ENCODE peak calls at places on chromosomes 11 and 22, in ten cellular contexts. One of them, this sample, is unnamed.

GRCh38 chr22:45240810-45241631 is at the start of gene KIAA0930:
- DNase-seq in stimulated activated CD8-positive, alpha-beta memory T cell treated with anti-CD3 and anti-CD28 coated beads, Interleukin-15, amount 100 ng/mL, for 24 hours: peak
- DNase-seq in stimulated activated CD4-positive, alpha-beta T cell treated with anti-CD3 and anti-CD28 coated beads, Interleukin-2, amount 100 ng/mL, for 48 hours: peak
- DNase-seq in HEK293T: peak
- DNase-seq in cardiac muscle cell: peak
- DNase-seq in transverse colon: peak
- DNase-seq in retinal pigment epithelial cell: no peak
- DNase-seq in fibroblast of the conjunctiva: peak
- DNase-seq in choroid plexus epithelial cell: peak
- DNase-seq in amniotic stem cell: peak
- DNase-seq in this sample: no peak

GRCh38 chr11:47946682-47947575 is 33.4 kb upstream of the PTPRJ start:
- DNase-seq in stimulated activated CD8-positive, alpha-beta memory T cell treated with anti-CD3 and anti-CD28 coated beads, Interleukin-15, amount 100 ng/mL, for 24 hours: no peak
- DNase-seq in stimulated activated CD4-positive, alpha-beta T cell treated with anti-CD3 and anti-CD28 coated beads, Interleukin-2, amount 100 ng/mL, for 48 hours: no peak
- DNase-seq in HEK293T: peak
- DNase-seq in cardiac muscle cell: no peak
- DNase-seq in transverse colon: peak
- DNase-seq in retinal pigment epithelial cell: peak
- DNase-seq in fibroblast of the conjunctiva: peak
- DNase-seq in choroid plexus epithelial cell: peak
- DNase-seq in amniotic stem cell: peak
- DNase-seq in this sample: peak

GRCh38 chr11:61022311-61023085 is 51.0 kb downstream of the CD6 start:
- DNase-seq in stimulated activated CD8-positive, alpha-beta memory T cell treated with anti-CD3 and anti-CD28 coated beads, Interleukin-15, amount 100 ng/mL, for 24 hours: no peak
- DNase-seq in stimulated activated CD4-positive, alpha-beta T cell treated with anti-CD3 and anti-CD28 coated beads, Interleukin-2, amount 100 ng/mL, for 48 hours: no peak
- DNase-seq in HEK293T: no peak
- DNase-seq in cardiac muscle cell: no peak
- DNase-seq in transverse colon: no peak
- DNase-seq in retinal pigment epithelial cell: no peak
- DNase-seq in fibroblast of the conjunctiva: no peak
- DNase-seq in choroid plexus epithelial cell: no peak
- DNase-seq in amniotic stem cell: no peak
- DNase-seq in this sample: no peak

GRCh38 chr22:36411589-36412258 is 24.0 kb upstream of the MYH9 start:
- DNase-seq in stimulated activated CD8-positive, alpha-beta memory T cell treated with anti-CD3 and anti-CD28 coated beads, Interleukin-15, amount 100 ng/mL, for 24 hours: no peak
- DNase-seq in stimulated activated CD4-positive, alpha-beta T cell treated with anti-CD3 and anti-CD28 coated beads, Interleukin-2, amount 100 ng/mL, for 48 hours: peak
- DNase-seq in HEK293T: no peak
- DNase-seq in cardiac muscle cell: no peak
- DNase-seq in transverse colon: peak
- DNase-seq in retinal pigment epithelial cell: no peak
- DNase-seq in fibroblast of the conjunctiva: no peak
- DNase-seq in choroid plexus epithelial cell: no peak
- DNase-seq in amniotic stem cell: no peak
- DNase-seq in this sample: no peak

GRCh38 chr22:44448271-44448780 is 49.7 kb downstream of the RTL6 start:
- DNase-seq in stimulated activated CD8-positive, alpha-beta memory T cell treated with anti-CD3 and anti-CD28 coated beads, Interleukin-15, amount 100 ng/mL, for 24 hours: no peak
- DNase-seq in stimulated activated CD4-positive, alpha-beta T cell treated with anti-CD3 and anti-CD28 coated beads, Interleukin-2, amount 100 ng/mL, for 48 hours: no peak
- DNase-seq in HEK293T: no peak
- DNase-seq in cardiac muscle cell: no peak
- DNase-seq in transverse colon: peak
- DNase-seq in retinal pigment epithelial cell: peak
- DNase-seq in fibroblast of the conjunctiva: peak
- DNase-seq in choroid plexus epithelial cell: peak
- DNase-seq in amniotic stem cell: peak
- DNase-seq in this sample: peak

GRCh38 chr11:14314127-14314526 is 44.9 kb downstream of the RRAS2 start:
- DNase-seq in stimulated activated CD8-positive, alpha-beta memory T cell treated with anti-CD3 and anti-CD28 coated beads, Interleukin-15, amount 100 ng/mL, for 24 hours: no peak
- DNase-seq in stimulated activated CD4-positive, alpha-beta T cell treated with anti-CD3 and anti-CD28 coated beads, Interleukin-2, amount 100 ng/mL, for 48 hours: no peak
- DNase-seq in HEK293T: no peak
- DNase-seq in cardiac muscle cell: no peak
- DNase-seq in transverse colon: no peak
- DNase-seq in retinal pigment epithelial cell: no peak
- DNase-seq in fibroblast of the conjunctiva: no peak
- DNase-seq in choroid plexus epithelial cell: no peak
- DNase-seq in amniotic stem cell: no peak
- DNase-seq in this sample: no peak

GRCh38 chr11:132058211-132058772 is 687.9 kb downstream of the NTM start:
- DNase-seq in stimulated activated CD8-positive, alpha-beta memory T cell treated with anti-CD3 and anti-CD28 coated beads, Interleukin-15, amount 100 ng/mL, for 24 hours: no peak
- DNase-seq in stimulated activated CD4-positive, alpha-beta T cell treated with anti-CD3 and anti-CD28 coated beads, Interleukin-2, amount 100 ng/mL, for 48 hours: no peak
- DNase-seq in HEK293T: no peak
- DNase-seq in cardiac muscle cell: no peak
- DNase-seq in transverse colon: peak
- DNase-seq in retinal pigment epithelial cell: no peak
- DNase-seq in fibroblast of the conjunctiva: no peak
- DNase-seq in choroid plexus epithelial cell: peak
- DNase-seq in amniotic stem cell: no peak
- DNase-seq in this sample: no peak

GRCh38 chr11:76270387-76270786 is 64.1 kb upstream of the WNT11 start:
- DNase-seq in stimulated activated CD8-positive, alpha-beta memory T cell treated with anti-CD3 and anti-CD28 coated beads, Interleukin-15, amount 100 ng/mL, for 24 hours: no peak
- DNase-seq in stimulated activated CD4-positive, alpha-beta T cell treated with anti-CD3 and anti-CD28 coated beads, Interleukin-2, amount 100 ng/mL, for 48 hours: no peak
- DNase-seq in HEK293T: no peak
- DNase-seq in cardiac muscle cell: no peak
- DNase-seq in transverse colon: no peak
- DNase-seq in retinal pigment epithelial cell: peak
- DNase-seq in fibroblast of the conjunctiva: peak
- DNase-seq in choroid plexus epithelial cell: peak
- DNase-seq in amniotic stem cell: no peak
- DNase-seq in this sample: no peak

GRCh38 chr22:23693979-23694680 is 3.3 kb downstream of the RGL4 start:
- DNase-seq in stimulated activated CD8-positive, alpha-beta memory T cell treated with anti-CD3 and anti-CD28 coated beads, Interleukin-15, amount 100 ng/mL, for 24 hours: no peak
- DNase-seq in stimulated activated CD4-positive, alpha-beta T cell treated with anti-CD3 and anti-CD28 coated beads, Interleukin-2, amount 100 ng/mL, for 48 hours: no peak
- DNase-seq in HEK293T: no peak
- DNase-seq in cardiac muscle cell: no peak
- DNase-seq in transverse colon: no peak
- DNase-seq in retinal pigment epithelial cell: no peak
- DNase-seq in fibroblast of the conjunctiva: no peak
- DNase-seq in choroid plexus epithelial cell: no peak
- DNase-seq in amniotic stem cell: no peak
- DNase-seq in this sample: no peak

GRCh38 chr22:44891791-44892190 is 118.0 kb downstream of the PHF21B start:
- DNase-seq in stimulated activated CD8-positive, alpha-beta memory T cell treated with anti-CD3 and anti-CD28 coated beads, Interleukin-15, amount 100 ng/mL, for 24 hours: no peak
- DNase-seq in stimulated activated CD4-positive, alpha-beta T cell treated with anti-CD3 and anti-CD28 coated beads, Interleukin-2, amount 100 ng/mL, for 48 hours: no peak
- DNase-seq in HEK293T: no peak
- DNase-seq in cardiac muscle cell: no peak
- DNase-seq in transverse colon: no peak
- DNase-seq in retinal pigment epithelial cell: no peak
- DNase-seq in fibroblast of the conjunctiva: no peak
- DNase-seq in choroid plexus epithelial cell: no peak
- DNase-seq in amniotic stem cell: no peak
- DNase-seq in this sample: no peak

GRCh38 chr22:29541845-29542244 is 11.7 kb downstream of the THOC5 start:
- DNase-seq in stimulated activated CD8-positive, alpha-beta memory T cell treated with anti-CD3 and anti-CD28 coated beads, Interleukin-15, amount 100 ng/mL, for 24 hours: no peak
- DNase-seq in stimulated activated CD4-positive, alpha-beta T cell treated with anti-CD3 and anti-CD28 coated beads, Interleukin-2, amount 100 ng/mL, for 48 hours: no peak
- DNase-seq in HEK293T: no peak
- DNase-seq in cardiac muscle cell: no peak
- DNase-seq in transverse colon: no peak
- DNase-seq in retinal pigment epithelial cell: no peak
- DNase-seq in fibroblast of the conjunctiva: no peak
- DNase-seq in choroid plexus epithelial cell: no peak
- DNase-seq in amniotic stem cell: no peak
- DNase-seq in this sample: no peak

GRCh38 chr11:123454060-123454651 is 24.1 kb downstream of the GRAMD1B start:
- DNase-seq in stimulated activated CD8-positive, alpha-beta memory T cell treated with anti-CD3 and anti-CD28 coated beads, Interleukin-15, amount 100 ng/mL, for 24 hours: no peak
- DNase-seq in stimulated activated CD4-positive, alpha-beta T cell treated with anti-CD3 and anti-CD28 coated beads, Interleukin-2, amount 100 ng/mL, for 48 hours: peak
- DNase-seq in HEK293T: no peak
- DNase-seq in cardiac muscle cell: no peak
- DNase-seq in transverse colon: peak
- DNase-seq in retinal pigment epithelial cell: no peak
- DNase-seq in fibroblast of the conjunctiva: no peak
- DNase-seq in choroid plexus epithelial cell: no peak
- DNase-seq in amniotic stem cell: no peak
- DNase-seq in this sample: no peak

GRCh38 chr11:17273668-17274321 is 2.7 kb upstream of the NUCB2 start:
- DNase-seq in stimulated activated CD8-positive, alpha-beta memory T cell treated with anti-CD3 and anti-CD28 coated beads, Interleukin-15, amount 100 ng/mL, for 24 hours: no peak
- DNase-seq in stimulated activated CD4-positive, alpha-beta T cell treated with anti-CD3 and anti-CD28 coated beads, Interleukin-2, amount 100 ng/mL, for 48 hours: no peak
- DNase-seq in HEK293T: no peak
- DNase-seq in cardiac muscle cell: no peak
- DNase-seq in transverse colon: no peak
- DNase-seq in retinal pigment epithelial cell: no peak
- DNase-seq in fibroblast of the conjunctiva: no peak
- DNase-seq in choroid plexus epithelial cell: no peak
- DNase-seq in amniotic stem cell: no peak
- DNase-seq in this sample: no peak

GRCh38 chr22:43848366-43849171 is 13.7 kb downstream of the SULT4A1 start:
- DNase-seq in stimulated activated CD8-positive, alpha-beta memory T cell treated with anti-CD3 and anti-CD28 coated beads, Interleukin-15, amount 100 ng/mL, for 24 hours: no peak
- DNase-seq in stimulated activated CD4-positive, alpha-beta T cell treated with anti-CD3 and anti-CD28 coated beads, Interleukin-2, amount 100 ng/mL, for 48 hours: no peak
- DNase-seq in HEK293T: peak
- DNase-seq in cardiac muscle cell: peak
- DNase-seq in transverse colon: no peak
- DNase-seq in retinal pigment epithelial cell: no peak
- DNase-seq in fibroblast of the conjunctiva: no peak
- DNase-seq in choroid plexus epithelial cell: peak
- DNase-seq in amniotic stem cell: no peak
- DNase-seq in this sample: no peak

GRCh38 chr11:95266751-95267374 is 35.9 kb upstream of the SESN3 start:
- DNase-seq in stimulated activated CD8-positive, alpha-beta memory T cell treated with anti-CD3 and anti-CD28 coated beads, Interleukin-15, amount 100 ng/mL, for 24 hours: no peak
- DNase-seq in stimulated activated CD4-positive, alpha-beta T cell treated with anti-CD3 and anti-CD28 coated beads, Interleukin-2, amount 100 ng/mL, for 48 hours: no peak
- DNase-seq in HEK293T: no peak
- DNase-seq in cardiac muscle cell: no peak
- DNase-seq in transverse colon: no peak
- DNase-seq in retinal pigment epithelial cell: no peak
- DNase-seq in fibroblast of the conjunctiva: peak
- DNase-seq in choroid plexus epithelial cell: peak
- DNase-seq in amniotic stem cell: no peak
- DNase-seq in this sample: no peak

GRCh38 chr11:67268036-67268683 is 1.9 kb downstream of the GRK2 start:
- DNase-seq in stimulated activated CD8-positive, alpha-beta memory T cell treated with anti-CD3 and anti-CD28 coated beads, Interleukin-15, amount 100 ng/mL, for 24 hours: no peak
- DNase-seq in stimulated activated CD4-positive, alpha-beta T cell treated with anti-CD3 and anti-CD28 coated beads, Interleukin-2, amount 100 ng/mL, for 48 hours: peak
- DNase-seq in HEK293T: no peak
- DNase-seq in cardiac muscle cell: no peak
- DNase-seq in transverse colon: peak
- DNase-seq in retinal pigment epithelial cell: no peak
- DNase-seq in fibroblast of the conjunctiva: no peak
- DNase-seq in choroid plexus epithelial cell: no peak
- DNase-seq in amniotic stem cell: no peak
- DNase-seq in this sample: no peak

GRCh38 chr22:49999063-49999900 is 13.3 kb downstream of the IL17REL start:
- DNase-seq in stimulated activated CD8-positive, alpha-beta memory T cell treated with anti-CD3 and anti-CD28 coated beads, Interleukin-15, amount 100 ng/mL, for 24 hours: no peak
- DNase-seq in stimulated activated CD4-positive, alpha-beta T cell treated with anti-CD3 and anti-CD28 coated beads, Interleukin-2, amount 100 ng/mL, for 48 hours: no peak
- DNase-seq in HEK293T: peak
- DNase-seq in cardiac muscle cell: peak
- DNase-seq in transverse colon: peak
- DNase-seq in retinal pigment epithelial cell: no peak
- DNase-seq in fibroblast of the conjunctiva: no peak
- DNase-seq in choroid plexus epithelial cell: no peak
- DNase-seq in amniotic stem cell: no peak
- DNase-seq in this sample: no peak

GRCh38 chr22:44702479-44703219 is 645 bp downstream of the PRR5 start:
- DNase-seq in stimulated activated CD8-positive, alpha-beta memory T cell treated with anti-CD3 and anti-CD28 coated beads, Interleukin-15, amount 100 ng/mL, for 24 hours: no peak
- DNase-seq in stimulated activated CD4-positive, alpha-beta T cell treated with anti-CD3 and anti-CD28 coated beads, Interleukin-2, amount 100 ng/mL, for 48 hours: no peak
- DNase-seq in HEK293T: peak
- DNase-seq in cardiac muscle cell: peak
- DNase-seq in transverse colon: no peak
- DNase-seq in retinal pigment epithelial cell: no peak
- DNase-seq in fibroblast of the conjunctiva: no peak
- DNase-seq in choroid plexus epithelial cell: peak
- DNase-seq in amniotic stem cell: no peak
- DNase-seq in this sample: no peak

GRCh38 chr11:45037425-45038005 is 86.8 kb upstream of the TP53I11 start:
- DNase-seq in stimulated activated CD8-positive, alpha-beta memory T cell treated with anti-CD3 and anti-CD28 coated beads, Interleukin-15, amount 100 ng/mL, for 24 hours: no peak
- DNase-seq in stimulated activated CD4-positive, alpha-beta T cell treated with anti-CD3 and anti-CD28 coated beads, Interleukin-2, amount 100 ng/mL, for 48 hours: no peak
- DNase-seq in HEK293T: no peak
- DNase-seq in cardiac muscle cell: no peak
- DNase-seq in transverse colon: no peak
- DNase-seq in retinal pigment epithelial cell: no peak
- DNase-seq in fibroblast of the conjunctiva: no peak
- DNase-seq in choroid plexus epithelial cell: no peak
- DNase-seq in amniotic stem cell: no peak
- DNase-seq in this sample: no peak

GRCh38 chr11:93537767-93538261 is 5.4 kb downstream of the SMCO4 start:
- DNase-seq in stimulated activated CD8-positive, alpha-beta memory T cell treated with anti-CD3 and anti-CD28 coated beads, Interleukin-15, amount 100 ng/mL, for 24 hours: no peak
- DNase-seq in stimulated activated CD4-positive, alpha-beta T cell treated with anti-CD3 and anti-CD28 coated beads, Interleukin-2, amount 100 ng/mL, for 48 hours: no peak
- DNase-seq in HEK293T: no peak
- DNase-seq in cardiac muscle cell: no peak
- DNase-seq in transverse colon: no peak
- DNase-seq in retinal pigment epithelial cell: no peak
- DNase-seq in fibroblast of the conjunctiva: no peak
- DNase-seq in choroid plexus epithelial cell: peak
- DNase-seq in amniotic stem cell: no peak
- DNase-seq in this sample: no peak

GRCh38 chr11:114775849-114776621 is 97.7 kb downstream of the NXPE2 start:
- DNase-seq in stimulated activated CD8-positive, alpha-beta memory T cell treated with anti-CD3 and anti-CD28 coated beads, Interleukin-15, amount 100 ng/mL, for 24 hours: no peak
- DNase-seq in stimulated activated CD4-positive, alpha-beta T cell treated with anti-CD3 and anti-CD28 coated beads, Interleukin-2, amount 100 ng/mL, for 48 hours: no peak
- DNase-seq in HEK293T: no peak
- DNase-seq in cardiac muscle cell: peak
- DNase-seq in transverse colon: no peak
- DNase-seq in retinal pigment epithelial cell: no peak
- DNase-seq in fibroblast of the conjunctiva: no peak
- DNase-seq in choroid plexus epithelial cell: no peak
- DNase-seq in amniotic stem cell: no peak
- DNase-seq in this sample: no peak

GRCh38 chr11:37525336-37525735 is 927.3 kb upstream of the RAG2 start:
- DNase-seq in stimulated activated CD8-positive, alpha-beta memory T cell treated with anti-CD3 and anti-CD28 coated beads, Interleukin-15, amount 100 ng/mL, for 24 hours: no peak
- DNase-seq in stimulated activated CD4-positive, alpha-beta T cell treated with anti-CD3 and anti-CD28 coated beads, Interleukin-2, amount 100 ng/mL, for 48 hours: no peak
- DNase-seq in HEK293T: no peak
- DNase-seq in cardiac muscle cell: no peak
- DNase-seq in transverse colon: no peak
- DNase-seq in retinal pigment epithelial cell: no peak
- DNase-seq in fibroblast of the conjunctiva: no peak
- DNase-seq in choroid plexus epithelial cell: peak
- DNase-seq in amniotic stem cell: no peak
- DNase-seq in this sample: no peak